ENCODE peak calls at places on chromosomes 11 and 22, in ten cellular contexts. U, F, D, H, I, L, S, C, B and Y are unnamed samples.

GRCh38 chr11:68431984-68432600 is 28.5 kb upstream of the PPP6R3 start:
- DNase-seq in U (no peak), F (no peak), D (no peak), H (no peak), I (no peak), L (no peak), S (no peak), C (no peak), B (no peak), Y (no peak)

GRCh38 chr11:47179655-47179991 is 2.9 kb upstream of the ARFGAP2 start:
- DNase-seq in U (peak), F (no peak), D (no peak), H (no peak), I (peak), L (no peak), S (no peak), C (peak), B (peak), Y (no peak)

GRCh38 chr22:21791635-21792625 is 56.3 kb upstream of the YPEL1 start:
- DNase-seq in U (no peak), F (peak), D (no peak), H (no peak), I (no peak), L (no peak), S (no peak), C (peak), B (peak), Y (no peak)

GRCh38 chr11:11070976-11071375 is 213.1 kb upstream of the ZBED5 start:
- DNase-seq in U (no peak), F (no peak), D (no peak), H (no peak), I (no peak), L (no peak), S (no peak), C (no peak), B (no peak), Y (no peak)

GRCh38 chr11:72633068-72633467 is 41.2 kb downstream of the PDE2A start:
- DNase-seq in U (no peak), F (no peak), D (no peak), H (no peak), I (no peak), L (no peak), S (no peak), C (no peak), B (no peak), Y (no peak)

GRCh38 chr22:27747396-27748256 is 53.9 kb downstream of the MN1 start:
- DNase-seq in U (no peak), F (peak), D (no peak), H (no peak), I (no peak), L (no peak), S (no peak), C (no peak), B (no peak), Y (no peak)

GRCh38 chr22:34567367-34567766 is 498.6 kb upstream of the ISX start:
- DNase-seq in U (no peak), F (peak), D (no peak), H (no peak), I (no peak), L (no peak), S (no peak), C (no peak), B (no peak), Y (no peak)

GRCh38 chr22:32987081-32987631 is 71.0 kb downstream of the SYN3 start:
- DNase-seq in U (no peak), F (peak), D (no peak), H (no peak), I (no peak), L (no peak), S (no peak), C (no peak), B (peak), Y (no peak)

GRCh38 chr11:96152623-96153022 is 190.4 kb downstream of the MAML2 start:
- DNase-seq in U (no peak), F (peak), D (no peak), H (no peak), I (no peak), L (no peak), S (no peak), C (no peak), B (no peak), Y (no peak)

GRCh38 chr22:36644333-36644757 is 59.2 kb downstream of the CACNG2 start:
- DNase-seq in U (peak), F (peak), D (peak), H (peak), I (peak), L (no peak), S (no peak), C (peak), B (peak), Y (no peak)

GRCh38 chr22:36160499-36160942 is at the start of gene APOL3:
- DNase-seq in U (no peak), F (peak), D (no peak), H (no peak), I (no peak), L (peak), S (peak), C (peak), B (peak), Y (no peak)

GRCh38 chr11:68641880-68642279 is 42.5 kb upstream of the GAL start:
- DNase-seq in U (no peak), F (no peak), D (no peak), H (no peak), I (no peak), L (no peak), S (no peak), C (no peak), B (no peak), Y (no peak)

GRCh38 chr22:37309221-37310074 is 27.1 kb downstream of the CYTH4 start:
- DNase-seq in U (no peak), F (no peak), D (no peak), H (no peak), I (no peak), L (no peak), S (no peak), C (peak), B (no peak), Y (no peak)

GRCh38 chr11:2518983-2519340 is 74.2 kb downstream of the KCNQ1 start:
- DNase-seq in U (peak), F (no peak), D (no peak), H (no peak), I (no peak), L (peak), S (peak), C (no peak), B (no peak), Y (peak)
- TF ChIP-seq CTCF in U (no peak), F (no peak), D (no peak), H (no peak), I (no peak), L (no peak), S (no peak), C (no peak), B (no peak), Y (no peak)

DNA sequence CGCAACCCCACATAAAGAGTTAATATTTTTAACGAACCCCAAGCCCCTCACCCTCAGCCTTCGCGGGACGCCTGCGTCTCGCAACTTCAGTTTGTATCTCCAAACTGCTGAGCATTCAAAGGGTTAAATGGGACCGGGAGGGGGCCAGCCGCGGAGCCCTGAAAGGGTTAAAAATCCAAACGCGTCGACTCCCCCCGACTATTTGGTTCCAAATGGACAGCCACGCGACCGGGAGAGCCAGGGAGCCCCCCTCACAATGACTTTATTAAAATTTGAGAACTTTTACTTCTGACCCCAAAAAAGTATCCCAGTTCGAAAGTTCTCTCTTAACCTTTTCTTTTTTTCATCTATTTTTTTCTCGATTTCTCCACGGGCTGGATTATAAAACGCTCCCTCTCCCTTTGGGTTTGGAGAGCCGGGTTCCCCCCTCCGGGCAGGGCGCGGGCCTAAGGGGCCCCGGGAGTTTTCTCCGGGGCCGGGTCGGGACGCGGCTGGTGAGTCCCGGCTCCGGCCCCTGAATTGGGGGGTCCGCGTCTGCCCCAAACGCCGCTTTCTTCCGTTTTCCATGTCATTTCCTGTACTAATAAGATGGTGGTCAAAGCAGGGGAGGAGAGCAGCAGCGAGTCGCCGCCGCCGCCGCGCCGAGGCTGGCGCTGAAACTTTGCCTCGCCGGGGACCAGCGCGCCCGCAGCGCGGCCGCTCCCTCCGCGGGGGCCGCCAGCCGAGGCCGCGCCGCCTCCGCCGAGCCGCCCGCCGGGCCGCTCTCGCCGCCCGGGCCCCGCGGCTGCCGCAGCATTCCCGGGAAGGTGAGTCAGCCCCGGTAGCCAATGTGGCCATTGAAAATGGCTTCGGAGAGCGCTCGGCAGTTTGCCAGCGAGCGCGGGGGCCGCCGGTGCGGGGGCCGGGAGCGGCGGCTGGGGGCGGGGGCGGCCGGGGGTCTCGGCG is at the start of gene PRDM11:
- DNase-seq in U (peak), F (peak), D (no peak), H (no peak), I (peak), L (no peak), S (peak), C (peak), B (peak), Y (no peak)
- TF ChIP-seq CTCF in U (no peak), F (no peak), D (no peak), H (no peak), I (no peak), L (no peak), S (no peak), C (no peak), B (no peak), Y (peak)

DNA sequence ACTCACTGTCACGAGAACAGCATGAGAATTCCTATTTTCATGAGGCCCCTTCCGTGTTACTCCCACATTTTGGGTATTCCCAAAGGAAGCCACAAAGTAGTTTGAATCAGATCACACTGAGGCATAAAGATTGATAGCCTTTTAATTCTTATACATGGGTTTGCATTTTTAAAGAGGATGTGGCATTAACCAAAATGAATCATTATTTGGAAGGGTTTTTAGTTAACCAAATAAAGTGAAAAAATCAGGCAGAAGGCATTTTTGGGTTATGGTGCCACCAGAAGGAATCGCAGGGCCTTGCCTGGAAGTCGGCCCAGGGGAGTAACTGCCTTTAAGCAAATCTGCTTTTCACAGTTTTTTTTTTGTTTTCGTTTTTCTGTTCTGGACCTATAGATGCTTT is 55.4 kb downstream of the HSD17B12 start:
- DNase-seq in U (no peak), F (peak), D (peak), H (peak), I (peak), L (no peak), S (no peak), C (no peak), B (peak), Y (no peak)
- TF ChIP-seq CTCF in U (no peak), F (no peak), D (no peak), H (peak), I (peak), L (no peak), S (no peak), C (peak), B (no peak), Y (peak)

GRCh38 chr11:134861490-134862107 is 449.6 kb upstream of the B3GAT1 start:
- DNase-seq in U (no peak), F (no peak), D (no peak), H (no peak), I (no peak), L (no peak), S (no peak), C (no peak), B (no peak), Y (no peak)
- TF ChIP-seq CTCF in U (peak), F (no peak), D (no peak), H (no peak), I (peak), L (no peak), S (no peak), C (no peak), B (no peak), Y (peak)